ENCODE peak calls at places on chromosomes 6 and 20, in seven cellular contexts. One of them, this sample, is unnamed.

GRCh38 chr20:62136283-62137091 is 6.7 kb downstream of the PSMA7 start:
- DNase-seq in K562: no peak
- DNase-seq in HCT116: peak
- DNase-seq in HepG2: peak
- DNase-seq in H1: no peak
- DNase-seq in GM12878: no peak
- DNase-seq in SK-N-SH: peak
- DNase-seq in this sample: peak

GRCh38 chr6:56222509-56222908 is 24.9 kb downstream of the COL21A1 start:
- DNase-seq in K562: no peak
- DNase-seq in HCT116: no peak
- DNase-seq in HepG2: no peak
- DNase-seq in H1: no peak
- DNase-seq in GM12878: no peak
- DNase-seq in SK-N-SH: no peak
- DNase-seq in this sample: no peak

GRCh38 chr6:150606258-150607043 is 6.8 kb downstream of the PLEKHG1 start:
- DNase-seq in K562: no peak
- DNase-seq in HCT116: no peak
- DNase-seq in HepG2: no peak
- DNase-seq in H1: no peak
- DNase-seq in GM12878: no peak
- DNase-seq in SK-N-SH: no peak
- DNase-seq in this sample: no peak

GRCh38 chr6:6234963-6235362 is 85.5 kb downstream of the F13A1 start:
- DNase-seq in K562: no peak
- DNase-seq in HCT116: no peak
- DNase-seq in HepG2: no peak
- DNase-seq in H1: no peak
- DNase-seq in GM12878: no peak
- DNase-seq in SK-N-SH: no peak
- DNase-seq in this sample: no peak

GRCh38 chr6:84763397-84764331 is 734 bp downstream of the TBX18 start:
- DNase-seq in K562: peak
- DNase-seq in HCT116: peak
- DNase-seq in HepG2: no peak
- DNase-seq in H1: no peak
- DNase-seq in GM12878: no peak
- DNase-seq in SK-N-SH: peak
- DNase-seq in this sample: no peak

GRCh38 chr6:6780231-6780630 is 191.7 kb downstream of the LY86 start:
- DNase-seq in K562: no peak
- DNase-seq in HCT116: no peak
- DNase-seq in HepG2: no peak
- DNase-seq in H1: no peak
- DNase-seq in GM12878: no peak
- DNase-seq in SK-N-SH: no peak
- DNase-seq in this sample: no peak

GRCh38 chr6:41577865-41578713 is 31.9 kb downstream of the FOXP4 start:
- DNase-seq in K562: peak
- DNase-seq in HCT116: peak
- DNase-seq in HepG2: peak
- DNase-seq in H1: no peak
- DNase-seq in GM12878: no peak
- DNase-seq in SK-N-SH: peak
- DNase-seq in this sample: peak

GRCh38 chr20:37351689-37352610 is 6.0 kb downstream of the SRC start:
- DNase-seq in K562: no peak
- DNase-seq in HCT116: no peak
- DNase-seq in HepG2: no peak
- DNase-seq in H1: no peak
- DNase-seq in GM12878: no peak
- DNase-seq in SK-N-SH: peak
- DNase-seq in this sample: no peak

GRCh38 chr6:108119212-108120141 is 44.9 kb upstream of the OSTM1 start:
- DNase-seq in K562: no peak
- DNase-seq in HCT116: no peak
- DNase-seq in HepG2: no peak
- DNase-seq in H1: no peak
- DNase-seq in GM12878: no peak
- DNase-seq in SK-N-SH: peak
- DNase-seq in this sample: no peak

GRCh38 chr6:52981215-52981910 is 13.7 kb downstream of the GSTA4 start:
- DNase-seq in K562: no peak
- DNase-seq in HCT116: no peak
- DNase-seq in HepG2: no peak
- DNase-seq in H1: no peak
- DNase-seq in GM12878: no peak
- DNase-seq in SK-N-SH: no peak
- DNase-seq in this sample: no peak

GRCh38 chr6:35716798-35717197 is 20.0 kb upstream of the ARMC12 start:
- DNase-seq in K562: no peak
- DNase-seq in HCT116: no peak
- DNase-seq in HepG2: no peak
- DNase-seq in H1: no peak
- DNase-seq in GM12878: no peak
- DNase-seq in SK-N-SH: no peak
- DNase-seq in this sample: no peak

GRCh38 chr6:35719407-35719829 is 17.4 kb upstream of the ARMC12 start:
- DNase-seq in K562: no peak
- DNase-seq in HCT116: no peak
- DNase-seq in HepG2: no peak
- DNase-seq in H1: no peak
- DNase-seq in GM12878: no peak
- DNase-seq in SK-N-SH: no peak
- DNase-seq in this sample: no peak

GRCh38 chr6:35718911-35719381 is 17.9 kb upstream of the ARMC12 start:
- DNase-seq in K562: no peak
- DNase-seq in HCT116: no peak
- DNase-seq in HepG2: no peak
- DNase-seq in H1: no peak
- DNase-seq in GM12878: no peak
- DNase-seq in SK-N-SH: no peak
- DNase-seq in this sample: no peak

GRCh38 chr6:35717449-35718353 is 19.1 kb upstream of the ARMC12 start:
- DNase-seq in K562: no peak
- DNase-seq in HCT116: no peak
- DNase-seq in HepG2: no peak
- DNase-seq in H1: no peak
- DNase-seq in GM12878: no peak
- DNase-seq in SK-N-SH: no peak
- DNase-seq in this sample: no peak

DNA sequence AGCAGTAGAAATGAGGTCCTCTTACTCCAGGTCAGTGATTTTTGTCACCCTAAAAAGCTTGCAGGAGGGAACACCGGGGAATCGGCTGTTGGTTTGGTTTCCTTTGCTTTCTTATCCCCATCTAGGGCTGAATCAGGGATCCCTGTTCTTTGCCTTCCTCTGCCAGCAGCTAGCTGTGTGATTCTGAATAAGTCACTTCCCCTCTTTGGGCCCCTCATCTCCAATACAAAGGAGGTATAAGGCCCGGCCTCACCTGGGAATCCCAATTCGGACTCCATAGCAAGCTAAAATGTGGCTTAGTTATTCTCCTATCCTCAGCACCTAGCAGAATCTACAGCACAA is 18.5 kb upstream of the ARMC12 start:
- DNase-seq in K562: no peak
- DNase-seq in HCT116: no peak
- DNase-seq in HepG2: no peak
- DNase-seq in H1: no peak
- DNase-seq in GM12878: no peak
- DNase-seq in SK-N-SH: no peak
- DNase-seq in this sample: no peak
- TF ChIP-seq JUND in K562: no peak
- TF ChIP-seq JUND in HCT116: no peak
- TF ChIP-seq JUND in HepG2: no peak
- TF ChIP-seq JUND in H1: no peak
- TF ChIP-seq JUND in GM12878: no peak
- TF ChIP-seq JUND in SK-N-SH: no peak
- TF ChIP-seq JUND in this sample: no peak

GRCh38 chr6:3510617-3511016 is 53.8 kb upstream of the SLC22A23 start:
- DNase-seq in K562: no peak
- DNase-seq in HCT116: no peak
- DNase-seq in HepG2: no peak
- DNase-seq in H1: no peak
- DNase-seq in GM12878: no peak
- DNase-seq in SK-N-SH: no peak
- DNase-seq in this sample: no peak
- TF ChIP-seq JUND in K562: no peak
- TF ChIP-seq JUND in HCT116: no peak
- TF ChIP-seq JUND in HepG2: no peak
- TF ChIP-seq JUND in H1: no peak
- TF ChIP-seq JUND in GM12878: no peak
- TF ChIP-seq JUND in SK-N-SH: no peak
- TF ChIP-seq JUND in this sample: no peak

DNA sequence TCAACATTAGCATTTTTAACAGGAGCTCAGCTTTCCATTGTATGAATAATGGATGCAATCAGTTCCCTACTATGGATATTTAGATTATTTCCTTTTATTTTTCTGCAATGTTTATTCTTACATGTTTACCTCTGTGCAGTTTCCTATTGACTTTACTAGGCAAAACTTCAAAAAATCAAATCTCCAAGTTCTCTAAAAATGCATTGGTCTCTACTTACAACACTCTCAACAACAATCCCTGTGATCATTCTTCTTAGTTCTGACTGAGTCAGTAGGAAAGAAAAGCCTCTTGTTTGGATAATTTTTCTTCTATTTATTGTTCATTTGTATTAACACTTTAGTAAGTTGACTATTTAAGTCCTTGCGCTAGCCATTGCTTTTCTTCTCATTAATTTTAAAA is 126.1 kb downstream of the KIF13A start:
- DNase-seq in K562: no peak
- DNase-seq in HCT116: no peak
- DNase-seq in HepG2: no peak
- DNase-seq in H1: no peak
- DNase-seq in GM12878: no peak
- DNase-seq in SK-N-SH: no peak
- DNase-seq in this sample: no peak
- TF ChIP-seq JUND in K562: no peak
- TF ChIP-seq JUND in HCT116: no peak
- TF ChIP-seq JUND in HepG2: no peak
- TF ChIP-seq JUND in H1: no peak
- TF ChIP-seq JUND in GM12878: no peak
- TF ChIP-seq JUND in SK-N-SH: no peak
- TF ChIP-seq JUND in this sample: no peak

GRCh38 chr6:36683145-36683655 is 4.7 kb downstream of the CDKN1A start:
- DNase-seq in K562: no peak
- DNase-seq in HCT116: no peak
- DNase-seq in HepG2: no peak
- DNase-seq in H1: no peak
- DNase-seq in GM12878: no peak
- DNase-seq in SK-N-SH: no peak
- DNase-seq in this sample: no peak
- TF ChIP-seq JUND in K562: no peak
- TF ChIP-seq JUND in HCT116: no peak
- TF ChIP-seq JUND in HepG2: no peak
- TF ChIP-seq JUND in H1: no peak
- TF ChIP-seq JUND in GM12878: no peak
- TF ChIP-seq JUND in SK-N-SH: no peak
- TF ChIP-seq JUND in this sample: no peak

GRCh38 chr6:139117734-139118133 is 17.1 kb upstream of the HECA start:
- DNase-seq in K562: no peak
- DNase-seq in HCT116: no peak
- DNase-seq in HepG2: no peak
- DNase-seq in H1: no peak
- DNase-seq in GM12878: no peak
- DNase-seq in SK-N-SH: no peak
- DNase-seq in this sample: no peak

GRCh38 chr6:139112561-139112960 is 22.3 kb upstream of the HECA start:
- DNase-seq in K562: no peak
- DNase-seq in HCT116: no peak
- DNase-seq in HepG2: no peak
- DNase-seq in H1: no peak
- DNase-seq in GM12878: no peak
- DNase-seq in SK-N-SH: no peak
- DNase-seq in this sample: no peak

GRCh38 chr6:139112146-139112545 is 22.7 kb upstream of the HECA start:
- DNase-seq in K562: no peak
- DNase-seq in HCT116: no peak
- DNase-seq in HepG2: no peak
- DNase-seq in H1: no peak
- DNase-seq in GM12878: no peak
- DNase-seq in SK-N-SH: no peak
- DNase-seq in this sample: peak

GRCh38 chr6:139115980-139116758 is 18.7 kb upstream of the HECA start:
- DNase-seq in K562: no peak
- DNase-seq in HCT116: no peak
- DNase-seq in HepG2: no peak
- DNase-seq in H1: no peak
- DNase-seq in GM12878: no peak
- DNase-seq in SK-N-SH: no peak
- DNase-seq in this sample: no peak

DNA sequence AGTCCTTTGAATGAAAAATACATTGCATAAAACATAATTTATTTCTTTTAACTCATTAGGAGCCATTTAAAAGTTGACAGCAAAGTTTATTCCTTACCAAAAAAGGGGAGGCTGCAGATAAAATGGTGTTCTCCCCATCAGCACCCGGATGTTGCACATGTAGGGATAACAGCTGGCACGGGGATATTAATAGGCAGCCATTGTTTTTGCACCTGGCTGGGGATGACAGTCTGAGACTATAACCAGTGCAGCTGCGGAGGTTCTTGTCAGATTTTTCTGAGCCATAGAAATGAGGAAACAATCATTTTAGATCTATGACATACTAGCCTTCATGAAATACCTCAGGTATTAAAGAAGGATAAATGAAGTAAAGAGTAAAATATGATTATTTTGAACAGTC is 20.1 kb upstream of the HECA start:
- DNase-seq in K562: no peak
- DNase-seq in HCT116: no peak
- DNase-seq in HepG2: no peak
- DNase-seq in H1: no peak
- DNase-seq in GM12878: no peak
- DNase-seq in SK-N-SH: no peak
- DNase-seq in this sample: no peak
- TF ChIP-seq JUND in K562: no peak
- TF ChIP-seq JUND in HCT116: no peak
- TF ChIP-seq JUND in HepG2: no peak
- TF ChIP-seq JUND in H1: no peak
- TF ChIP-seq JUND in GM12878: no peak
- TF ChIP-seq JUND in SK-N-SH: no peak
- TF ChIP-seq JUND in this sample: no peak